ENCODE peak calls at places on chromosome 7, in eight cellular contexts. X is SK-N-SH, C is choroid plexus epithelial cell, Z is neural progenitor cell, L is HCT116, W is PC-9, F is HepG2, D is left ventricle myocardium inferior. V is an unnamed sample.

GRCh38 chr7:7408001-7408770 is 127.5 kb downstream of the COL28A1 start:
- DNase-seq in X (no peak), D (no peak), F (no peak), C (no peak), Z (no peak), L (no peak), W (peak), V (no peak)

GRCh38 chr7:19916011-19916410 is 142.6 kb upstream of the TMEM196 start:
- DNase-seq in D (no peak), C (no peak), F (no peak), X (no peak), W (peak), Z (no peak), L (peak), V (no peak)

GRCh38 chr7:155644971-155645509 is 579 bp downstream of the RBM33 start:
- DNase-seq in L (no peak), C (peak), X (peak), F (peak), D (peak), W (peak), Z (peak), V (peak)

GRCh38 chr7:129906700-129907099 is 46.1 kb downstream of the UBE2H start:
- DNase-seq in W (no peak), C (no peak), X (no peak), Z (no peak), L (peak), F (peak), D (no peak), V (peak)

GRCh38 chr7:107049971-107050532 is 5.5 kb downstream of the PRKAR2B start:
- DNase-seq in Z (no peak), W (no peak), C (no peak), L (no peak), X (no peak), F (no peak), D (no peak), V (no peak)

GRCh38 chr7:13874783-13875182 is 114.7 kb downstream of the ETV1 start:
- DNase-seq in Z (no peak), X (no peak), D (no peak), W (no peak), C (peak), L (no peak), F (no peak), V (peak)

GRCh38 chr7:44280993-44281721 is 44.2 kb downstream of the CAMK2B start:
- DNase-seq in F (no peak), X (peak), W (no peak), C (no peak), L (no peak), Z (no peak), D (peak), V (no peak)

GRCh38 chr7:157650131-157650631 is 313.4 kb downstream of the DNAJB6 start:
- DNase-seq in C (no peak), F (no peak), W (no peak), X (no peak), Z (no peak), L (no peak), D (no peak), V (no peak)

GRCh38 chr7:108660465-108660864 is 90.8 kb downstream of the DNAJB9 start:
- DNase-seq in D (no peak), F (no peak), L (peak), Z (peak), C (peak), W (no peak), X (peak), V (no peak)

GRCh38 chr7:38628630-38629385 is 2.4 kb downstream of the AMPH start:
- DNase-seq in W (no peak), C (peak), Z (no peak), D (no peak), F (no peak), L (no peak), X (no peak), V (peak)

GRCh38 chr7:107715531-107715930 is 28.4 kb upstream of the CBLL1 start:
- DNase-seq in W (no peak), L (no peak), X (no peak), F (no peak), C (no peak), Z (no peak), D (no peak), V (peak)

GRCh38 chr7:28020302-28020940 is 160.2 kb downstream of the JAZF1 start:
- DNase-seq in Z (peak), W (peak), C (peak), F (peak), D (peak), L (peak), X (peak), V (peak)

GRCh38 chr7:3754488-3755365 is 453.7 kb downstream of the SDK1 start:
- DNase-seq in C (peak), W (no peak), L (no peak), F (no peak), X (peak), D (no peak), Z (peak), V (peak)

GRCh38 chr7:27723086-27723485 is 16.9 kb upstream of the TAX1BP1 start:
- DNase-seq in L (no peak), C (peak), X (peak), D (no peak), W (no peak), F (no peak), Z (no peak), V (no peak)

GRCh38 chr7:149027055-149027454 is 1.2 kb downstream of the PDIA4 start:
- DNase-seq in L (no peak), D (no peak), Z (no peak), C (no peak), F (no peak), X (no peak), W (no peak), V (no peak)
- H3K4me3 ChIP-seq in L (peak), D (peak), Z (peak), C (peak), F (peak), X (peak), W (peak), V (peak)

DNA sequence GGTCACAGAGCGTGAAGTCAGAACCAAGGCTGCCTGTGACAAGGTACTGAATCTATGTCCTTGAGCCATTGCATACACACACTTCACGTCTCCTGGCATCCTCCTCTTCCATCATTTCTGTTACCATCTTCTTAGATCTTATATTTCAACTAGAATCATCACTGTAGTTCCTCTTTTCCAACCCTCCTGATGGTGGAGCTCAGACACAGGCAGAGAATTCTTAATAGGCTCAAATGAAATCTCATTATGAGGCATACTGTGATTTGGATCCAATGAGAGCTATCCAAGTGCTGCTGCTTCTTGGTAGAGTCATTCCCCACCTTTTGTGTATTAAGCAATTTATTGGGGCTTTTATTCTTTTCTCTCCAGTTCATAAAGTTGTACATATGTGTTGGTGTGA is 113.2 kb downstream of the CALCR start:
- DNase-seq in L (no peak), W (no peak), D (no peak), C (peak), X (no peak), Z (peak), F (no peak), V (no peak)
- TF ChIP-seq CTCF in L (no peak), W (no peak), D (no peak), C (no peak), X (peak), Z (peak), F (no peak), V (no peak)

DNA sequence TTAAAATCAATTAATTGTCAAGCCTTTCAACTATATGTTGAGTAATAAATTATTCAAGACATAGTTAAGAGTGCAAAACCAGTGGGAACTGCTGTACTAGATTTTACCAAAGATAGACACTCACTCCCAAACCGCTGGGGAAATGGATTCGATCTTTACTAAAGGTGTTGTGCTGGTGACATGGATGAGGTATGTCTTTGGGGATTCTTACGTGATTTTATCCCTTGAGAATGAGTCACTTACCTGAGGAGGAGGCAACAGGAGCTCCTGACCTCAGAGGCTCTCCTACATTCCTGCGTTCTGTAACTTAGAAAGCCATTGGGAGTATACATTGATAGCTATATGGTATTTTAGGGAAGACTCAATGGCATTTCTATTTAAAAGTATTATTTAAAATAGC is 165.5 kb downstream of the PKD1L1 start:
- DNase-seq in L (no peak), W (peak), D (no peak), C (no peak), Z (no peak), X (no peak), F (no peak), V (no peak)
- H3K4me3 ChIP-seq in L (no peak), W (no peak), D (no peak), C (no peak), Z (no peak), X (no peak), F (no peak), V (no peak)

DNA sequence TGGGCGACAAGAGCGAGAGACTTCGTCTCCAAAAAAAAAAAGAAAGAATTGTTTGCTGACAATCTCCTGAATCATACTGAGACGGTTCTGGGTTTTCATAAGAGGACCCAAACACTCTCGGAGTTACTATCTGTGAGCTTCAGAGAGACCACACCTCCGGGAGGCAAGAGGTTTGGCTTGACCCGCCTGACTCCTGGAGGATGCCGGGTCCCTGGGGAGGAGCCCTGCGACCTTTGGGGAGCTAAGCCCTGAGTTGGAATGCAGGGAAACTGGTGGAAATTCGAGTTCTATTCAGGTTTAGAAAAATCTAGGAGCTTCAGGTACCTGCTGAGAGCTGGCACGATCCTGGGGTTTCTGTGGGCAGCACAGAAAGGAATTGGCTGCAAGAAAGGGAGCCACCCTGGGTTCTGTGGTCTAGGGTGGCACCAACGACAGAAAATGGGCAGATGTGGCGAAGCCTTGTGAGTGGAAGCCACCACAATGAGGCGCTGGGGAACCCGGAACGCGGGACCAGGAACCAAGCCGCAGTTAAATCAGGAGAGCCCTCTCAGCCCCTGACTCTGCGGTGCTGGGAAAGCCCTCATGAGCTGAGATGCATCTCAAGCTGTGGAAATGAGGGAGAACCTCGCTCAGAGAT is 21.9 kb upstream of the GATAD1 start:
- DNase-seq in L (no peak), D (no peak), W (peak), F (no peak), C (no peak), Z (peak), X (no peak), V (no peak)
- TF ChIP-seq CTCF in L (no peak), D (no peak), W (no peak), F (peak), C (no peak), Z (no peak), X (no peak), V (no peak)

DNA sequence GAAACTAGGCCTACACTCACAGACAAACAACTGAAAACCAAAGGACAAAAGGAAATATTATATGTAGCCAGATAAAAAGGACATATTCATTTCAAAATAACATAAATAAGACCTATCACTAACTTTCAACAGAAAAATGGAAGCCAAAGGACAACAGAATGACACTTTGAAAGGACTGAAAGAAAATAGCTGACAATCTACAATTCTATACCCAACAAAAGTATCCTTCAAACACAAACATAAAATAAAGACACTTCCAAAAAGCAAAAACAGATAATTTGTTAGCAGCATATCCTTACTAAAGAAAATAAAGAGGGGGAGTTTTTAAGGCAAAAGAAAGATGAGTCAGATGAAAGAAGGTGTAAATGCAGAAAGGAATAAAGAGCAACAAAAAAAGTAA is 7.9 kb upstream of the ZNF746 start:
- DNase-seq in W (no peak), D (no peak), F (no peak), C (no peak), X (no peak), Z (no peak), L (no peak), V (no peak)
- H3K4me3 ChIP-seq in W (no peak), D (no peak), F (no peak), C (no peak), X (no peak), Z (no peak), L (no peak), V (no peak)

DNA sequence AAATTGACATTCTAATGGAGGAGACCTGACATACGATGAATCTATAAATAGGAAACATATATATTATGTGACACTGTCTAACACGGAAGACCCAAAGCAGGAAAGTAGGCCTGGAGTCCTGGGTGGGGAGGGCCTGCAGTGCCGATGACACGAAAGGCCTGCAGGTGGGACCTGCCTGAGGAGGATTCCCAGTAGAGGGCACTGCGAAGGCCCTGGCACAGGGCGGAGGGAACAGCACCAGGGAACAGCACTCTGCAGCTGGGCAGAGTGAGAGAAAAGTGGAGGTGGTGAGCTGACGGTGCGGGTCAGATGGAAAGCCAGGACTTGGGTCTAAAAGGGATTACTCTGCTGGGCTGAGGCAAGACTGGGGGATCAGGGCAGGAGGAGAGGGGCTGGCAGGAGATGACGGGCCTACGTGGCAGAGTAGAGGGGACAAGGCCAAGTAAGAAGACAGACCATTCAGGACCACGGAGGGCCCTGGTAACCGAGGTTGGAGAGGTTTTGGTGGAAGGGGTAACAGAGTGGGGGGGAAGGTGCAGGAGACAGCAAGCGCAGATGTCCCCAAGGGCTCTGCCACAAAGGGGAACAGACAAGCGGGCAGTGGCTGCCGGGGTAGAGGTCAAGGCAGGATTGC is 8.1 kb downstream of the ZNF746 start:
- DNase-seq in Z (peak), X (peak), C (no peak), L (no peak), D (no peak), F (peak), W (no peak), V (peak)
- TF ChIP-seq CTCF in Z (peak), X (peak), C (peak), L (peak), D (peak), F (peak), W (peak), V (peak)

GRCh38 chr7:179209-179681 is 13.1 kb upstream of the FAM20C start:
- DNase-seq in D (peak), W (no peak), L (no peak), Z (no peak), C (no peak), X (no peak), F (no peak), V (no peak)
- H3K4me3 ChIP-seq in D (peak), W (no peak), L (no peak), Z (no peak), C (no peak), X (no peak), F (no peak), V (no peak)

DNA sequence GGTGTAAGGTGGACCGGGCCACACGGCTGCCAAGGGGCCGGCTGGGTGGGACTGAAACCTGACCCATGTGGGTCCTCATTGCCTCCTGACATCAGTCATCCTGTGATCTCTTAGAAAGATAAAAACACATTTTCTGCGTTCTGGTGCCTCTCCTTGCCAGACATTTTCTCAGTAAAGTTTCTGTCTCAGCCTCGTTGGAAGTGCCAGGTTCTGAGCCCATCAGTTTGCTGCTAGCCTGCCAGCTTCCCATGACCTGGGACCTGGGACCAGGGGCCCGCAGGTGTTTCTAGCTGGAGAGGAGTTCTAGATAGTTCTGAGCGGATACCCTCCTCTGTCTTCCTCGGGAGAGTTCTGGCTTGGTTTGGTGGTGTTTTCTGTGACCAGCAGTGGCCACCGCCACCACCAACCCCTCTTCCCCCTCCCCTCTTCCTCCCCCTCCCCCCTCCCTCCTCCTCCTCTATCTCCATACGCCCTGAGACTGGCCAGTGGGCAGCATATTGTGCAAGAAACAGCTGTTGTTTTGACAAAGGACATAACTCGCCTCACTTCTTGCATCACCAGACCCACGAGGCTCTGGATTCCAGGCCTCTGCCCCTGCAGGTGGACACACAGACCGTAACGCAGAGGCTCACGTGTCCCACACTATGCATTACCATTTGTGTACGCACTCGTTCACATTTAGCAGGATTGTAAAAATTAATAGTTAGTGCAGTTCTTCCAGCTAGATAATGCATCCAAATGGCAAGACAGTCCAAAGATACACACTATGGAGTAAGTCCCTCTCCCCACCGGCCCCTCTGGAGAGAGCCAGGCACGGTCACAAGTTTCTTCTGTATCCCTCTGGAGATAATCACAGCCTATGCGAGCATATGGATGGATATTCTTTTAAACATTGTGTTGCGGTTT is 94.6 kb downstream of the CUX1 start:
- DNase-seq in D (peak), W (no peak), F (peak), Z (no peak), C (peak), L (no peak), X (no peak), V (peak)
- TF ChIP-seq CTCF in D (no peak), W (no peak), F (no peak), Z (no peak), C (peak), L (no peak), X (no peak), V (no peak)

GRCh38 chr7:90404777-90405176 is 1.5 kb downstream of the CLDN12 start:
- DNase-seq in Z (no peak), L (no peak), D (no peak), C (peak), X (no peak), F (no peak), W (no peak), V (peak)
- H3K4me3 ChIP-seq in Z (peak), L (no peak), D (peak), C (peak), X (peak), F (peak), W (peak), V (peak)

DNA sequence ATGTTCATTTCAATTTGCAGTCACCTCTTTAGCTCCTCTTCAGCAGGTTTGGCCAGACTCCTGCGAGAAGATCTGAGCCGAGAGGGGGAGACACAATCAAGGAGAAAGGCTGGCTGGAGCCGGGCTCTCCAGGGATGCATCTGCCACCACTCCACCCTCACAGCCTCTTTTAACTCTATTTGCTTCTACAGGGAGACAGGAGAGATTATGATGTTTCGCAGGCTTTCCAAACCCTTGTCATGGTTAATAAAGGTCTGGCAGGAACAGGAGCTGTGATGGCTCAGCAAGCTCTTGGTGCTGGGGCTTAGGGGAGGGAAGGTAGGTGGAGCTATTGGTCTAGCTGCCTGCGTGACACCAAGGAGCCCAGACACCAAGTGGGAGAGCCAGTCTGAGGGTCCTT is 448.1 kb upstream of the PODXL start:
- DNase-seq in X (no peak), F (no peak), W (peak), C (peak), Z (no peak), D (peak), L (no peak), V (peak)
- TF ChIP-seq CTCF in X (peak), F (no peak), W (peak), C (peak), Z (peak), D (peak), L (no peak), V (peak)

V was measured in fibroblast of mammary gland.